ENCODE peak calls at places on chromosomes 4 and X, in seven cellular contexts. Y is A549, U is tibial nerve, A is esophagus squamous epithelium, H is IMR-90, Z is prostate gland, F is ovary. V is an unnamed sample.

GRCh38 chr4:185740471-185740873 is 71.5 kb downstream of the SORBS2 start:
- DNase-seq in F (no peak), Z (no peak), A (no peak), Y (no peak), H (no peak), U (no peak), V (no peak)

GRCh38 chrX:46710927-46711623 is 47.8 kb downstream of the SLC9A7 start:
- DNase-seq in A (no peak), Z (no peak), Y (no peak), U (no peak), H (no peak), F (no peak), V (no peak)

GRCh38 chr4:114519368-114519767 is 79.2 kb upstream of the UGT8 start:
- DNase-seq in Y (no peak), A (no peak), H (no peak), U (no peak), F (no peak), Z (no peak), V (no peak)

GRCh38 chr4:171849823-171850222 is 36.6 kb downstream of the GALNTL6 start:
- DNase-seq in A (no peak), H (no peak), U (no peak), F (no peak), Z (no peak), Y (no peak), V (no peak)

GRCh38 chr4:14143892-14144291 is 516.4 kb upstream of the BOD1L1 start:
- DNase-seq in U (no peak), H (peak), F (no peak), A (no peak), Y (peak), Z (no peak), V (no peak)

GRCh38 chr4:147639388-147639787 is 22.2 kb downstream of the TMEM184C start:
- DNase-seq in A (no peak), Z (no peak), U (no peak), H (no peak), F (no peak), Y (no peak), V (no peak)

GRCh38 chr4:40769266-40769665 is 19.5 kb downstream of the NSUN7 start:
- DNase-seq in Y (no peak), F (no peak), U (no peak), Z (no peak), A (no peak), H (peak), V (no peak)

GRCh38 chr4:26173619-26174018 is 147.2 kb upstream of the RBPJ start:
- DNase-seq in Y (no peak), H (peak), Z (no peak), F (no peak), U (no peak), A (no peak), V (no peak)

GRCh38 chr4:188008377-188008776 is 12.8 kb downstream of the ZFP42 start:
- DNase-seq in U (no peak), Z (no peak), Y (no peak), H (peak), A (no peak), F (no peak), V (no peak)

GRCh38 chrX:130295519-130296314 is 27.0 kb upstream of the ZNF280C start:
- DNase-seq in H (peak), Y (no peak), A (no peak), Z (no peak), U (no peak), F (no peak), V (no peak)

GRCh38 chr4:52036875-52037274 is 1.2 kb downstream of the SGCB start:
- DNase-seq in A (no peak), Y (no peak), F (no peak), H (no peak), U (no peak), Z (no peak), V (no peak)

GRCh38 chr4:53459548-53459947 is 82.1 kb downstream of the FIP1L1 start:
- DNase-seq in U (no peak), A (no peak), H (peak), Z (no peak), F (no peak), Y (no peak), V (no peak)

GRCh38 chr4:1212546-1213335 is 36.2 kb downstream of the CTBP1 start:
- DNase-seq in H (no peak), Z (no peak), U (no peak), Y (no peak), A (no peak), F (peak), V (no peak)

GRCh38 chr4:127212701-127213100 is 420.1 kb upstream of the INTU start:
- DNase-seq in F (no peak), Z (no peak), U (no peak), H (peak), Y (no peak), A (no peak), V (no peak)

GRCh38 chr4:31290836-31291235 is 570.7 kb downstream of the PCDH7 start:
- DNase-seq in F (no peak), Z (no peak), A (no peak), H (no peak), U (no peak), Y (no peak), V (no peak)

GRCh38 chr4:113683143-113683542 is 78.4 kb downstream of the CAMK2D start:
- DNase-seq in A (no peak), H (no peak), F (no peak), Z (no peak), U (no peak), Y (no peak), V (no peak)

GRCh38 chr4:158825443-158826036 is 56.7 kb downstream of the FNIP2 start:
- DNase-seq in U (no peak), A (no peak), Z (no peak), F (no peak), H (no peak), Y (no peak), V (no peak)

GRCh38 chr4:158821228-158822009 is 52.6 kb downstream of the FNIP2 start:
- DNase-seq in Y (no peak), A (no peak), Z (no peak), H (peak), F (no peak), U (no peak), V (no peak)

GRCh38 chr4:158822348-158822747 is 53.5 kb downstream of the FNIP2 start:
- DNase-seq in A (no peak), F (no peak), H (no peak), Z (no peak), U (no peak), Y (no peak), V (no peak)

GRCh38 chr4:158824425-158825274 is 55.8 kb downstream of the FNIP2 start:
- DNase-seq in H (peak), F (no peak), Z (no peak), Y (no peak), A (no peak), U (no peak), V (no peak)

GRCh38 chr4:158823461-158823873 is 54.6 kb downstream of the FNIP2 start:
- DNase-seq in F (no peak), Y (no peak), U (no peak), Z (no peak), H (peak), A (no peak), V (no peak)
- H3K27ac ChIP-seq in F (no peak), Y (no peak), U (no peak), Z (peak), H (no peak), A (no peak), V (peak)

GRCh38 chr4:77076889-77077635 is 1.3 kb upstream of the CCNI start:
- DNase-seq in F (no peak), Y (no peak), H (no peak), U (no peak), A (no peak), Z (no peak), V (no peak)

GRCh38 chr4:77075869-77076801 is at the start of gene CCNI:
- DNase-seq in F (peak), Y (peak), H (peak), A (peak), U (peak), Z (peak), V (peak)

GRCh38 chr4:77073106-77073858 is 2.5 kb downstream of the CCNI start:
- DNase-seq in Y (no peak), A (no peak), Z (no peak), H (peak), U (no peak), F (no peak), V (no peak)

GRCh38 chr4:77073981-77074865 is 1.6 kb downstream of the CCNI start:
- DNase-seq in U (no peak), H (no peak), F (no peak), Y (no peak), A (no peak), Z (no peak), V (no peak)

GRCh38 chr4:77074961-77075855 is 581 bp downstream of the CCNI start:
- DNase-seq in Y (no peak), U (peak), Z (peak), H (peak), F (peak), A (peak), V (peak)
- TF ChIP-seq POLR2A in Y (peak), U (no peak), Z (peak), H (peak), F (peak), A (no peak), V (no peak)

DNA sequence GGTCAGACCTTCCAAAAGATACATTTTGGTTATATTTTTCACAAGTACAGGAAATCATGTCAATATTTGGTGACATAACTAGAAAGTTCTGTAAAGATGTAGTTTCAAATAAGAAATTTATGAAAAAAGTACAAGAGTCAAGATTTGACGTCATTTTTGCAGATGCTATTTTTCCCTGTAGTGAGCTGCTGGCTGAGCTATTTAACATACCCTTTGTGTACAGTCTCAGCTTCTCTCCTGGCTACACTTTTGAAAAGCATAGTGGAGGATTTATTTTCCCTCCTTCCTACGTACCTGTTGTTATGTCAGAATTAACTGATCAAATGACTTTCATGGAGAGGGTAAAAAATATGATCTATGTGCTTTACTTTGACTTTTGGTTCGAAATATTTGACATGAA is 536 bp downstream of the UGT2B7 start:
- DNase-seq in Z (no peak), H (no peak), A (no peak), F (no peak), U (no peak), Y (no peak), V (no peak)
- H3K4me3 ChIP-seq in Z (no peak), H (no peak), A (no peak), F (no peak), U (no peak), Y (no peak), V (no peak)

DNA sequence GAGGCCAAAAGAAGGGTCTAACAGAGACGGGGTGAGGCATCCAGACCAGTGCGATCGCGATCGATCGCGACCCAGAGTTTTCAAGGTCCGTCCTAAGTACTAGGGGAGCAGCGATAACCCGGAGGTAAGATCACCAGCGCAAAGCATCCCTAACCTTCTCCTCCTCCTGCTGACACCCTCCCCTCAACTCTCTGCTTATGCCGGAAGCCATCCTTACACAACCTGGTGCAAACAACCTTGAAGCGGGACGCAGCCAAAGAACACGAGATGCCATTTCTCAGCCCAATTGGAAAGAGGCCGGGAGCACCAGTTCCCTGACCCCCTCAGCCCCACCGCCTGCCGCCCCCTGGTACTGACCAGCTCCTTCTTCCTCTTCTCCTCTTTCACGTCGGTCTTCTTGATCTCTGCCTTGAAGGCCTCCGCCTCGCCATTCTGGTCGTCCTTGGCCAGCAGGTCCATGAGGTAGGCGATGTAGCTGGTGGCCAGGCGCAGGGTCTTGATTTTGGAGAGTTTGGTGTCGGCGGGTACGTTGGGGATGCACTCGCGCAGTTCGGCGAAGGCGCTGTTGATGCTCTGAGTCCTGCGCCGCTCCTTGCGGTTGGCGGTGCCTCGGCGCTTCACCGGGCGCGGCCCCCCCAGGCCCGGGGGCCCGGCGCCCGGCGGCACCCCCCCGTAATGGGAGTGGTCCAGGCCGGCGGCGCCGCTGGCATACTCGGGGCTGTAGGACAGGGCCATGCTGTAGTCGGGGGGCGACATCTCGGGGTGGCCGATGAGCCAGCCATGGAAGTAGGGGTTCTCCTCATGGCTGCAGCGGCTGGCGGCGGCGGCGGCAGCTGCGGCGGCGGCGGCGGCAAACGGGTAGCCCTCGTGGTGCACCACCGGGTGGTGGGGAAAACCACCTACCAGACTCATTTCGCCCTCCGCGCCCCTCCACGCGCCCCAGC is 1.4 kb downstream of the HAND2 start:
- DNase-seq in H (no peak), Z (no peak), U (no peak), F (peak), Y (no peak), A (no peak), V (peak)
- H3K27ac ChIP-seq in H (no peak), Z (no peak), U (no peak), F (peak), Y (peak), A (no peak), V (no peak)

DNA sequence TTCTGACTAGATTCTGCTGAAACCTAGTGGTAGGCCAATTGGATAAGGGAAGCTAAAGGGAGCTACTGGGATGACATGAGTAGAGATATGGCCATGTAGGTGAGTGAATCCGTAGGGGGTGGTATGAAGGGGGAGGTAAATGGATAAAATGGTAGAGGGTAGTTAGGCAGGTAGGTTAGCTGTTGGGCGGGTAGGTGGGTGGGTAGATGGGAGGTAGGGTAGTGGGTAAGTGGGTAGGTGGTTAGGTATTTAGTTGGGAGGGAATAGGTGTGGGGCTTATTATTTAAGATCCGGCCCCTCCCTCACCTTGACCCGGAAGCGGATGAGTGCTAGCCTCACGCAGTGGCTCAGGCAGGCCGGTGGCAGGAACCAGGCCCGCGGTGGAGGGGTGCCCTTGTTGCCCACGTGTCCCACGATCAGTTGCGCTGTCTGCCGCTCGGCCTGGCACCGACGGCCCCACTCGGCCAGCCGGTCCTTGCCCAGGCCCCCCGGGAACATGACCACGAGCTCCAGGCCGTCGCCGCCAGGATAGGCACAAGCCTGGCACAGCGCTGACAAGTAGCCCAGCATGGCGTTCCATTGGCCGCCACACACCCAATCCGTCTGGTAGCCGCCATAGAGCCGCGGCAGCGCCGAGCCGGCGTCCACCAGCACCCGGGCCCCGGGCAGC is 725 bp downstream of the FAM120C start:
- DNase-seq in Z (peak), U (peak), F (peak), H (no peak), A (no peak), Y (peak), V (peak)
- TF ChIP-seq POLR2A in Z (no peak), U (no peak), F (no peak), H (no peak), A (no peak), Y (peak), V (no peak)